ENCODE peak calls at places on chromosome 12, in six cellular contexts. U is neural crest cell, H is dorsolateral prefrontal cortex, Y is transverse colon, N is nephron progenitor cell, D is H9. C is an unnamed sample.

GRCh38 chr12:127628655-127629054 is 638.3 kb upstream of the TMEM132C start:
- DNase-seq in U (no peak), H (no peak), Y (no peak), N (no peak), D (no peak), C (no peak)

GRCh38 chr12:132720606-132721005 is 10.0 kb downstream of the PGAM5 start:
- DNase-seq in U (no peak), H (no peak), Y (no peak), N (no peak), D (no peak), C (no peak)

GRCh38 chr12:124419292-124420040 is 124.6 kb downstream of the RFLNA start:
- DNase-seq in U (no peak), H (no peak), Y (no peak), N (no peak), D (no peak), C (no peak)

GRCh38 chr12:4540633-4541032 is 1.9 kb downstream of the RAD51AP1 start:
- DNase-seq in U (no peak), H (no peak), Y (no peak), N (no peak), D (no peak), C (no peak)

GRCh38 chr12:11652351-11653040 is 3.0 kb downstream of the ETV6 start:
- DNase-seq in U (no peak), H (no peak), Y (peak; percentile 65), N (no peak), D (no peak), C (no peak)

GRCh38 chr12:4421590-4422031 is 24.0 kb downstream of the FGF6 start:
- DNase-seq in U (peak; percentile 46), H (no peak), Y (no peak), N (peak; percentile 51), D (no peak), C (no peak)

GRCh38 chr12:24864796-24865125 is 84.1 kb downstream of the BCAT1 start:
- DNase-seq in U (no peak), H (no peak), Y (no peak), N (no peak), D (no peak), C (no peak)

GRCh38 chr12:27937768-27938167 is 34.8 kb downstream of the PTHLH start:
- DNase-seq in U (no peak), H (no peak), Y (no peak), N (no peak), D (no peak), C (no peak)

GRCh38 chr12:122526683-122527477 is at the start of the genes KNTC1 and RSRC2:
- DNase-seq in U (peak; percentile 97), H (peak; percentile 97), Y (peak; percentile 99), N (peak; percentile 94), D (peak; percentile 100), C (peak; percentile 95)

GRCh38 chr12:4137015-4137414 is 136.5 kb upstream of the CCND2 start:
- DNase-seq in U (no peak), H (no peak), Y (no peak), N (no peak), D (no peak), C (no peak)

GRCh38 chr12:92989715-92990484 is 60.8 kb upstream of the EEA1 start:
- DNase-seq in U (no peak), H (no peak), Y (no peak), N (no peak), D (no peak), C (no peak)

GRCh38 chr12:80766897-80767296 is 50.2 kb downstream of the MYF5 start:
- DNase-seq in U (no peak), H (no peak), Y (no peak), N (no peak), D (no peak), C (no peak)

GRCh38 chr12:104694711-104695110 is 238.0 kb downstream of the CHST11 start:
- DNase-seq in U (no peak), H (no peak), Y (no peak), N (no peak), D (no peak), C (no peak)

GRCh38 chr12:76878045-76878898 is 547 bp downstream of the CSRP2 start:
- DNase-seq in U (peak; percentile 34), H (peak; percentile 48), Y (no peak), N (peak; percentile 60), D (peak; percentile 78), C (peak; percentile 40)

GRCh38 chr12:77938301-77938700 is 107.6 kb downstream of the NAV3 start:
- DNase-seq in U (no peak), H (no peak), Y (no peak), N (no peak), D (no peak), C (no peak)

GRCh38 chr12:57229041-57229633 is 374 bp upstream of the SHMT2 start:
- DNase-seq in U (no peak), H (no peak), Y (no peak), N (no peak), D (no peak), C (no peak)

GRCh38 chr12:116784238-116784612 is 46.1 kb downstream of the RNFT2 start:
- DNase-seq in U (no peak), H (no peak), Y (no peak), N (no peak), D (no peak), C (no peak)

GRCh38 chr12:71128191-71128590 is 29.6 kb downstream of the TSPAN8 start:
- DNase-seq in U (no peak), H (no peak), Y (no peak), N (no peak), D (no peak), C (no peak)

GRCh38 chr12:38886064-38886463 is 19.3 kb downstream of the CPNE8 start:
- DNase-seq in U (no peak), H (no peak), Y (peak; percentile 84), N (no peak), D (no peak), C (no peak)

GRCh38 chr12:84508943-84509342 is 403.7 kb downstream of the SLC6A15 start:
- DNase-seq in U (no peak), H (no peak), Y (no peak), N (no peak), D (no peak), C (no peak)

GRCh38 chr12:130872179-130873096 is 572 bp downstream of the RAN start:
- DNase-seq in U (peak; percentile 17), H (peak; percentile 70), Y (peak; percentile 37), N (peak; percentile 64), D (no peak), C (peak; percentile 50)

GRCh38 chr12:45502481-45502880 is 227.0 kb upstream of the ARID2 start:
- DNase-seq in U (no peak), H (no peak), Y (no peak), N (no peak), D (no peak), C (no peak)

GRCh38 chr12:65631621-65632111 is 192.6 kb upstream of the HMGA2 start:
- DNase-seq in U (no peak), H (no peak), Y (no peak), N (no peak), D (no peak), C (no peak)

GRCh38 chr12:121570467-121571283 is 10.1 kb downstream of the KDM2B start:
- DNase-seq in U (no peak), H (no peak), Y (no peak), N (no peak), D (no peak), C (no peak)

GRCh38 chr12:68481181-68481941 is 129.3 kb upstream of the RAP1B start:
- DNase-seq in U (no peak), H (no peak), Y (no peak), N (no peak), D (no peak), C (no peak)

GRCh38 chr12:121915841-121916321 is 2.5 kb upstream of the CFAP251 start:
- DNase-seq in U (no peak), H (no peak), Y (no peak), N (no peak), D (no peak), C (no peak)

GRCh38 chr12:49966511-49967041 is 4.9 kb downstream of the AQP5 start:
- DNase-seq in U (no peak), H (no peak), Y (no peak), N (no peak), D (no peak), C (no peak)
- TF ChIP-seq CTCF in U (no peak), H (no peak), Y (no peak), N (no peak), D (no peak), C (no peak)

GRCh38 chr12:56104815-56105476 is 587 bp downstream of the PA2G4 start:
- DNase-seq in U (no peak), H (no peak), Y (no peak), N (peak; percentile 55), D (no peak), C (peak; percentile 31)

GRCh38 chr12:56103066-56103711 is 1.2 kb upstream of the PA2G4 start:
- DNase-seq in U (no peak), H (no peak), Y (no peak), N (no peak), D (no peak), C (no peak)

GRCh38 chr12:56102683-56103065 is 1.7 kb upstream of the PA2G4 start:
- DNase-seq in U (no peak), H (no peak), Y (no peak), N (no peak), D (no peak), C (no peak)

GRCh38 chr12:56104109-56104814 is at the start of gene PA2G4:
- DNase-seq in U (peak; percentile 94), H (peak; percentile 98), Y (peak; percentile 98), N (peak; percentile 97), D (peak; percentile 100), C (peak; percentile 98)

DNA sequence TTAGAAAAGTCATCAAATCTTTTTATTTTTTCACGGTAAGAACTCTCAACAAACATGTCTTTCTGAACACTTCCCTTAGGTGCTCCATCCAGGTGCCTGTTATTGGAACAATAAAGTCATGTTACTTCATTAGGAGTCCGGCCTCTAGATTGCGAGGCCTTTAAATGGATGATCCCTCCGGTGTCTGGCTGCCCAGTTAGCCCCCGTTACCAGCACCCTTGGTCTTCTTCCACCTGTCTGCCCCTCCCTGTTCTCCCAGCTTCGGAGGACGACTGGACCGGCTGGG is 593 bp upstream of the PA2G4 start:
- DNase-seq in U (no peak), H (no peak), Y (no peak), N (no peak), D (no peak), C (no peak)
- TF ChIP-seq CTCF in U (no peak), H (no peak), Y (no peak), N (no peak), D (no peak), C (no peak)

DNA sequence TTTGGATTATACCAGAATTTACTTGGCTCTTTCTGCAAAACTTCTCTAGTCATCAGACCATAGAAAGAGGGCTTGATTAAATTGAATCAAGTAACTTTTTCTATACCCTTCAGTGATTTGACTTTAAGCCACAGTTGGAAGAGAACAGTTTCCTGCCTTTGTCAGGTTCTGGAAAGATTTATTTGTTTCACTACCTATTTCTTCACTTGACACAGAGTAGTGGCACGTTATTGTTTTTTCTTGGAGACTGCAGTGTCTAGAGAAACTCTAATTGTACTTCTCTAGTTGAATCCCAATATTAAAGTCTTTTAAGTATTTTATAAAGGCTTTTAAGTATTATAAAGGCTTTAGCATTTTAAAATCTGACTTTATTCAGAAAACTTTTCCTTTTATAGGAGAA is 138.1 kb downstream of the TMEM117 start:
- DNase-seq in U (no peak), H (no peak), Y (no peak), N (no peak), D (no peak), C (no peak)
- TF ChIP-seq CTCF in U (no peak), H (no peak), Y (no peak), N (no peak), D (no peak), C (no peak)

DNA sequence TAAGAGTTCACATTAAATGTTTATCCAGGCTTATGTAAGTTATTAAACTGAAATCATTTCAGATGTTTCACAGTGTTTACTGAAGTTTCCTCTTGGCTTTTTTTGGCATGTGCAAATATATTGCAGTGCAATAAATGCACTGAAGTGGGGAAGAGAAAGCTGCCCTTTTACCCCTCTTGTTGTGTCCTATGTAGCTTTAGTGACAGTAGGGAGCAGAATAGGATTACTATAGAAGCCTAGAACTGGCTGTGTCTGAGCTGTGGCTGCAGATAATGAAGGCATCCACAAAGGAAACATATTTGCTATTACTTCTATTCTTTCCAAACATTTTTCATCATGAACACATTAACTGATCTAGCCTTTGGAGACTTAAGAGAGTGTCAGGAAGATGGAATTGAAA is 24.1 kb upstream of the CNTN1 start:
- DNase-seq in U (no peak), H (no peak), Y (no peak), N (no peak), D (no peak), C (no peak)
- TF ChIP-seq CTCF in U (no peak), H (no peak), Y (no peak), N (no peak), D (no peak), C (no peak)